ENCODE peak calls at places on chromosome 3, in six cellular contexts. D is HepG2, N is GM12878, I is HCT116, K is K562, M is SK-N-SH. V is an unnamed sample.

GRCh38 chr3:42733501-42734262 is 31.1 kb upstream of the HHATL start:
- DNase-seq in I (no peak), K (no peak), N (no peak), D (no peak), M (no peak), V (no peak)

GRCh38 chr3:189839576-189839975 is 208.4 kb downstream of the TP63 start:
- DNase-seq in N (no peak), K (no peak), I (no peak), D (no peak), M (no peak), V (no peak)

GRCh38 chr3:1969269-1969668 is 129.4 kb upstream of the CNTN4 start:
- DNase-seq in K (no peak), D (no peak), I (no peak), N (no peak), M (no peak), V (no peak)

GRCh38 chr3:170480111-170480510 is 61.4 kb downstream of the CLDN11 start:
- DNase-seq in M (no peak), N (no peak), I (no peak), D (no peak), K (no peak), V (no peak)

GRCh38 chr3:126087552-126088175 is 3.7 kb upstream of the SLC41A3 start:
- DNase-seq in M (no peak), K (no peak), N (no peak), I (no peak), D (no peak), V (no peak)

GRCh38 chr3:194092770-194093336 is 43.1 kb upstream of the HES1 start:
- DNase-seq in D (no peak), N (no peak), M (no peak), I (no peak), K (no peak), V (no peak)

GRCh38 chr3:38626171-38626570 is 23.3 kb downstream of the SCN5A start:
- DNase-seq in K (no peak), M (no peak), D (no peak), N (no peak), I (no peak), V (no peak)

GRCh38 chr3:194137314-194138097 is 1.6 kb downstream of the HES1 start:
- DNase-seq in I (no peak), K (peak), N (no peak), M (peak), D (peak), V (no peak)

GRCh38 chr3:62525276-62525675 is 151.9 kb upstream of the FEZF2 start:
- DNase-seq in M (no peak), N (no peak), K (no peak), I (no peak), D (no peak), V (no peak)

GRCh38 chr3:138367326-138367850 is 19.0 kb downstream of the MRAS start:
- DNase-seq in M (no peak), N (no peak), D (no peak), K (no peak), I (no peak), V (no peak)

GRCh38 chr3:186978712-186979111 is 48.4 kb downstream of the ST6GAL1 start:
- DNase-seq in K (no peak), M (no peak), I (no peak), N (no peak), D (peak), V (no peak)

GRCh38 chr3:46926871-46927717 is 49.5 kb downstream of the CCDC12 start:
- DNase-seq in K (no peak), D (no peak), M (no peak), I (no peak), N (peak), V (no peak)

GRCh38 chr3:184380627-184381260 is 890 bp downstream of the CHRD start:
- DNase-seq in I (no peak), D (no peak), M (no peak), K (no peak), N (no peak), V (no peak)

GRCh38 chr3:154105218-154105975 is 15.8 kb upstream of the ARHGEF26 start:
- DNase-seq in K (no peak), D (no peak), N (no peak), I (no peak), M (no peak), V (no peak)

GRCh38 chr3:61876797-61877196 is 315.4 kb downstream of the PTPRG start:
- DNase-seq in M (no peak), D (no peak), K (no peak), N (no peak), I (no peak), V (no peak)

GRCh38 chr3:48194446-48195071 is 6.3 kb upstream of the CDC25A start:
- DNase-seq in K (peak), I (peak), D (peak), N (peak), M (peak), V (peak)

GRCh38 chr3:133935843-133936825 is 40.5 kb upstream of the RAB6B start:
- DNase-seq in I (no peak), M (no peak), D (no peak), K (no peak), N (no peak), V (no peak)

GRCh38 chr3:124584552-124585391 is 145.5 kb upstream of the UMPS start:
- DNase-seq in I (peak), K (peak), N (no peak), D (peak), M (peak), V (no peak)

GRCh38 chr3:18425641-18426403 is 683 bp upstream of the SATB1 start:
- DNase-seq in D (no peak), I (no peak), M (peak), N (no peak), K (no peak), V (no peak)
- TF ChIP-seq SIN3A in D (no peak), I (no peak), M (no peak), N (no peak), K (no peak), V (no peak)

GRCh38 chr3:98744283-98744682 is 18.9 kb upstream of the ST3GAL6 start:
- DNase-seq in D (no peak), K (no peak), N (no peak), I (no peak), M (no peak), V (no peak)
- TF ChIP-seq REST in D (no peak), K (no peak), N (no peak), I (no peak), M (no peak), V (no peak)

GRCh38 chr3:185846041-185846440 is 21.2 kb upstream of the IGF2BP2 start:
- DNase-seq in D (no peak), N (no peak), I (peak), K (peak), M (no peak), V (no peak)
- TF ChIP-seq SIN3A in D (no peak), N (no peak), I (no peak), K (no peak), M (no peak), V (no peak)

GRCh38 chr3:72797773-72798543 is 50.3 kb downstream of the SHQ1 start:
- DNase-seq in M (peak), K (peak), D (peak), I (no peak), N (no peak), V (no peak)
- TF ChIP-seq REST in M (no peak), K (no peak), D (no peak), I (no peak), N (no peak), V (no peak)

DNA sequence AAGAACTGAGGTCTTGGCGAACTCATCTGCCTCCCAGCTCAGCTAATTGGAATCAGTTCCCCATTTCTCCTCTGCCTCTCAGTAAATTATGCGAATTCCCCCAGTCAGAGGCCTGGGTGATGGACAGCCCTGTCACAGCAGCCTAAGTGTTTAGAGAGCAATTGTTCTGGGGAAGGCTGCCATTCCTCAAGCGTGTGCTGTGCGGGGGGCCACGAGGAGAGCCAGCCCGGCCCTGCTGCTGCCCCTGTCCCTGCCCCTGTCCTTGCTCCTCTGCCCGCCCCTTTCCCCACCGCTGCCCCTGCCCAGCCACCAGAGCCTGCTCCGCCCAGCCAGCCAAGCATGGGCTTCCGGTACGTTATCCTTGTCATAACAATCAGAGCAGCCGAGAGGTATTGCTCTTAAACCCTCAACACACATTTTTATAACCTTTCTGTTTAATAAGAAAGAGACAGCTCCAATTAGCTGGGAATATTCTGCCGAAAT is 12.2 kb upstream of the CACNA2D2 start:
- DNase-seq in M (peak), I (no peak), N (no peak), D (peak), K (no peak), V (no peak)
- TF ChIP-seq SIN3A in M (no peak), I (no peak), N (no peak), D (no peak), K (no peak), V (no peak)

DNA sequence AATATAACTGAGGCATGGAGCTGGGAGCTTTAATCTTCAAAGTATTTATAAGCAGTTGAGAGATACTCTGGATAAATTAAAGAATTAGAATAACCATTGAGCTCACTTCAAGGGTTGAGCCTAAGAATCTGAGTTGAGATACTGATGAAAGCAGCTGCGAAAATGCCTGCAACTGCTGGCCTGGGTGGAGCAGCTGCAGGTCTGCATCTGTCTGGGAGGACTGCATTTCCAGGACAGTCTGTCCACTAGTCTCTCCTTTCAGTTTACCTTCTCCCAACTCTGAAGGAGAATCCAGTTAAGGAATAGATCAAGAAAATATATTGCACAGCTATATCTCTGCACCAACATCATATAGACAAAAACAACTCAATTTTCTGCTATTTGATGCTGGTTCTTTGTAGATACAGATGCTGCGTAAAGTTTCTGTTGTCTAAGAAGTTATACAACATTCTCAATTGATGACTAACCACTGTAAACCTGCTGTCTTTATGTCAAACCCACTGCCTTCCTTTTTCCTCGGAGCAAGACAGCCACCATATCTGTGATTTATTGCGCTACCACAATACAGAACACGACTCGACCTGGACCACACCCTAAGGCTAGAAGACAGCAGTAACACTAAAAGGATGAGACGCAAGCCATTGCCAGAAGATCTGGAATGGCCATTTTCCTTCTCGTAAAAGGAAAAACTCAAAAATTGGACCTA is 245.1 kb downstream of the MAGI1 start:
- DNase-seq in K (no peak), D (no peak), N (no peak), M (no peak), I (no peak), V (no peak)
- TF ChIP-seq REST in K (no peak), D (no peak), N (no peak), M (no peak), I (no peak), V (no peak)

GRCh38 chr3:130971208-130971607 is 55.4 kb downstream of the ASTE1 start:
- DNase-seq in D (no peak), K (no peak), N (no peak), I (no peak), M (no peak), V (no peak)

GRCh38 chr3:130976706-130977105 is 49.9 kb downstream of the ASTE1 start:
- DNase-seq in I (no peak), D (no peak), N (no peak), K (no peak), M (no peak), V (no peak)

GRCh38 chr3:130973401-130973800 is 53.2 kb downstream of the ASTE1 start:
- DNase-seq in D (no peak), I (no peak), K (no peak), M (no peak), N (no peak), V (no peak)

GRCh38 chr3:130974201-130974600 is 52.4 kb downstream of the ASTE1 start:
- DNase-seq in M (no peak), I (no peak), N (no peak), K (no peak), D (no peak), V (no peak)

DNA sequence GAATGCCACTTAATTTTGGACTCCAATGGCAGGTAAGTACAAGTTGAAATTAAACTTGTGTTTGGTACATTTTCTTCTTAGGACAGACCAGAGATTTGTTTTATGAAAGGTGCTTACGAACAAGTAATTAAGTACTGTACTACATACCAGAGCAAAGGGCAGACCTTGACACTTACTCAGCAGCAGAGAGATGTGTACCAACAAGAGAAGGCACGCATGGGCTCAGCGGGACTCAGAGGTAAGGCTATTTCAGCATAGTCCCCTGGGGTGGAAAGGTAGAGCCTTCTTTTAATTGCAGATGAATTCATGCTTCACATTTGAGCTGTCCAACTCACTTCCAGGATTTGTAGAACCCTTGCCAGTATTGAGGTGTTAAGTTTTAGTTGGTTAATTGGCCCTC is 51.4 kb downstream of the ASTE1 start:
- DNase-seq in I (no peak), N (no peak), M (no peak), K (no peak), D (no peak), V (no peak)
- TF ChIP-seq SIN3A in I (no peak), N (no peak), M (no peak), K (no peak), D (no peak), V (no peak)

GRCh38 chr3:72678892-72679291 is 169.4 kb downstream of the SHQ1 start:
- DNase-seq in D (no peak), I (no peak), N (peak), K (no peak), M (no peak), V (no peak)
- TF ChIP-seq REST in D (no peak), I (no peak), N (no peak), K (no peak), M (no peak), V (no peak)

GRCh38 chr3:143035466-143036214 is 34.3 kb downstream of the U2SURP start:
- DNase-seq in D (no peak), N (no peak), I (no peak), K (no peak), M (no peak), V (no peak)
- TF ChIP-seq SIN3A in D (no peak), N (no peak), I (no peak), K (no peak), M (no peak), V (no peak)

V was measured in Panc1.